ENCODE peak calls at places on chromosomes 7 and 10, in five cellular contexts. One of them, this sample, is unnamed.

GRCh38 chr10:106680061-106680460 is 484.4 kb downstream of the SORCS1 start:
- DNase-seq in AG04449: no peak
- DNase-seq in H7: no peak
- DNase-seq in neural progenitor cell: no peak
- DNase-seq in lower lobe of right lung: no peak
- DNase-seq in this sample: no peak

GRCh38 chr10:34280599-34281374 is 534.3 kb downstream of the PARD3 start:
- DNase-seq in AG04449: peak
- DNase-seq in lower lobe of right lung: no peak
- DNase-seq in H7: peak
- DNase-seq in neural progenitor cell: peak
- DNase-seq in this sample: peak

GRCh38 chr7:117012284-117013174 is 59.2 kb downstream of the ST7 start:
- DNase-seq in AG04449: no peak
- DNase-seq in lower lobe of right lung: no peak
- DNase-seq in neural progenitor cell: peak
- DNase-seq in H7: peak
- DNase-seq in this sample: peak

GRCh38 chr7:55075464-55075971 is 56.7 kb downstream of the EGFR start:
- DNase-seq in AG04449: no peak
- DNase-seq in neural progenitor cell: no peak
- DNase-seq in H7: no peak
- DNase-seq in lower lobe of right lung: no peak
- DNase-seq in this sample: no peak

GRCh38 chr7:84446991-84447480 is 252.4 kb upstream of the SEMA3A start:
- DNase-seq in lower lobe of right lung: no peak
- DNase-seq in AG04449: no peak
- DNase-seq in H7: no peak
- DNase-seq in neural progenitor cell: no peak
- DNase-seq in this sample: no peak

GRCh38 chr10:130962240-130963051 is 349.1 kb downstream of the TCERG1L start:
- DNase-seq in neural progenitor cell: no peak
- DNase-seq in H7: no peak
- DNase-seq in lower lobe of right lung: no peak
- DNase-seq in AG04449: no peak
- DNase-seq in this sample: no peak

GRCh38 chr10:15433850-15434537 is 62.9 kb upstream of the FAM171A1 start:
- DNase-seq in AG04449: no peak
- DNase-seq in neural progenitor cell: peak
- DNase-seq in lower lobe of right lung: no peak
- DNase-seq in H7: peak
- DNase-seq in this sample: no peak

GRCh38 chr7:34825221-34825620 is 167.2 kb downstream of the NPSR1 start:
- DNase-seq in AG04449: no peak
- DNase-seq in H7: no peak
- DNase-seq in neural progenitor cell: no peak
- DNase-seq in lower lobe of right lung: no peak
- DNase-seq in this sample: no peak

GRCh38 chr7:128443817-128444216 is 11.9 kb upstream of the HILPDA start:
- DNase-seq in neural progenitor cell: no peak
- DNase-seq in lower lobe of right lung: no peak
- DNase-seq in AG04449: no peak
- DNase-seq in H7: no peak
- DNase-seq in this sample: no peak

GRCh38 chr10:63261496-63261895 is 128.4 kb downstream of the NRBF2 start:
- DNase-seq in lower lobe of right lung: no peak
- DNase-seq in AG04449: no peak
- DNase-seq in neural progenitor cell: no peak
- DNase-seq in H7: no peak
- DNase-seq in this sample: no peak
- H3K4me3 ChIP-seq in lower lobe of right lung: no peak
- H3K4me3 ChIP-seq in AG04449: no peak
- H3K4me3 ChIP-seq in neural progenitor cell: no peak
- H3K4me3 ChIP-seq in H7: no peak
- H3K4me3 ChIP-seq in this sample: no peak

GRCh38 chr7:158803226-158803944 is 25.9 kb downstream of the ESYT2 start:
- DNase-seq in lower lobe of right lung: no peak
- DNase-seq in AG04449: no peak
- DNase-seq in H7: no peak
- DNase-seq in neural progenitor cell: no peak
- DNase-seq in this sample: no peak
- H3K4me3 ChIP-seq in lower lobe of right lung: no peak
- H3K4me3 ChIP-seq in AG04449: no peak
- H3K4me3 ChIP-seq in H7: no peak
- H3K4me3 ChIP-seq in neural progenitor cell: no peak
- H3K4me3 ChIP-seq in this sample: no peak

GRCh38 chr10:32331606-32332005 is 15.4 kb downstream of the EPC1 start:
- DNase-seq in AG04449: no peak
- DNase-seq in lower lobe of right lung: no peak
- DNase-seq in neural progenitor cell: no peak
- DNase-seq in H7: no peak
- DNase-seq in this sample: no peak
- H3K4me3 ChIP-seq in AG04449: no peak
- H3K4me3 ChIP-seq in lower lobe of right lung: no peak
- H3K4me3 ChIP-seq in neural progenitor cell: no peak
- H3K4me3 ChIP-seq in H7: no peak
- H3K4me3 ChIP-seq in this sample: no peak

GRCh38 chr7:12923971-12924370 is 236.5 kb downstream of the ARL4A start:
- DNase-seq in AG04449: no peak
- DNase-seq in lower lobe of right lung: no peak
- DNase-seq in H7: no peak
- DNase-seq in neural progenitor cell: no peak
- DNase-seq in this sample: peak
- H3K4me3 ChIP-seq in AG04449: no peak
- H3K4me3 ChIP-seq in lower lobe of right lung: no peak
- H3K4me3 ChIP-seq in H7: no peak
- H3K4me3 ChIP-seq in neural progenitor cell: no peak
- H3K4me3 ChIP-seq in this sample: no peak

GRCh38 chr7:118863961-118864360 is 639.5 kb downstream of the ANKRD7 start:
- DNase-seq in AG04449: no peak
- DNase-seq in lower lobe of right lung: no peak
- DNase-seq in H7: no peak
- DNase-seq in neural progenitor cell: no peak
- DNase-seq in this sample: no peak

GRCh38 chr7:118855290-118855689 is 630.8 kb downstream of the ANKRD7 start:
- DNase-seq in AG04449: no peak
- DNase-seq in lower lobe of right lung: no peak
- DNase-seq in neural progenitor cell: no peak
- DNase-seq in H7: no peak
- DNase-seq in this sample: no peak

GRCh38 chr7:118861581-118861980 is 637.1 kb downstream of the ANKRD7 start:
- DNase-seq in neural progenitor cell: no peak
- DNase-seq in AG04449: no peak
- DNase-seq in H7: no peak
- DNase-seq in lower lobe of right lung: no peak
- DNase-seq in this sample: no peak

GRCh38 chr7:118862733-118863132 is 638.2 kb downstream of the ANKRD7 start:
- DNase-seq in AG04449: no peak
- DNase-seq in H7: no peak
- DNase-seq in lower lobe of right lung: no peak
- DNase-seq in neural progenitor cell: no peak
- DNase-seq in this sample: no peak

DNA sequence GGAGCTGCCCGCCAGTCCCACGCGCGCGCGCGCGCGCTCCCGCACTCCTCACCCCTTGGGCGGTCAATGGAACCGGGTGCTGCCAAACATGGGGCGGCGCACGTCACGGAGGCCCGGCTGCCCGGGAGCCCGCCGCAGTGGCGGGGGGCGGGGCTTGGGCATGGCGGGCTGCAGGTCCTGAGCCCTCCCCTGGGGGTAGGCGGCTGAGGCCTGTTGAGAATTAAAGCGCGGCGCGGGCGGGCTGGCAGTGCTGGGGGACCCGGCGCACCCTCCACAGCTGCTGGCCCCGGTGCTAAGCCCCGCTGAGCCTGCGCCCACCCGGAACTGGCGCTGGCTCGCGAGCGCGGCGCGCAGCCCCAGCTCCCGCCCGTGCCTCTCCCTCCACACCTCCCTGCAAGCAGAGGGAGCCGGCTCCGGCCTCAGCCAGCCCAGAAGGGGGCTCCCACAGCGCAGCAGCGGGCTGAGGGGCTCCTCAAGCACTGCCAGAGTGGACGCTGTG is 634.2 kb downstream of the ANKRD7 start:
- DNase-seq in H7: no peak
- DNase-seq in AG04449: no peak
- DNase-seq in neural progenitor cell: no peak
- DNase-seq in lower lobe of right lung: peak
- DNase-seq in this sample: no peak
- H3K4me3 ChIP-seq in H7: peak
- H3K4me3 ChIP-seq in AG04449: no peak
- H3K4me3 ChIP-seq in neural progenitor cell: no peak
- H3K4me3 ChIP-seq in lower lobe of right lung: no peak
- H3K4me3 ChIP-seq in this sample: no peak

GRCh38 chr10:69571618-69572158 is 1.5 kb downstream of the NEUROG3 start:
- DNase-seq in H7: peak
- DNase-seq in lower lobe of right lung: no peak
- DNase-seq in neural progenitor cell: peak
- DNase-seq in AG04449: no peak
- DNase-seq in this sample: no peak
- H3K4me3 ChIP-seq in H7: peak
- H3K4me3 ChIP-seq in lower lobe of right lung: peak
- H3K4me3 ChIP-seq in neural progenitor cell: peak
- H3K4me3 ChIP-seq in AG04449: no peak
- H3K4me3 ChIP-seq in this sample: no peak

GRCh38 chr7:29562307-29562706 is 1.3 kb upstream of the PRR15 start:
- DNase-seq in lower lobe of right lung: no peak
- DNase-seq in AG04449: no peak
- DNase-seq in H7: no peak
- DNase-seq in neural progenitor cell: no peak
- DNase-seq in this sample: no peak
- H3K4me3 ChIP-seq in lower lobe of right lung: no peak
- H3K4me3 ChIP-seq in AG04449: no peak
- H3K4me3 ChIP-seq in H7: peak
- H3K4me3 ChIP-seq in neural progenitor cell: peak
- H3K4me3 ChIP-seq in this sample: peak

GRCh38 chr10:127890935-127891334 is 1.8 kb downstream of the CLRN3 start:
- DNase-seq in AG04449: no peak
- DNase-seq in H7: peak
- DNase-seq in neural progenitor cell: no peak
- DNase-seq in lower lobe of right lung: no peak
- DNase-seq in this sample: no peak
- H3K4me3 ChIP-seq in AG04449: no peak
- H3K4me3 ChIP-seq in H7: no peak
- H3K4me3 ChIP-seq in neural progenitor cell: no peak
- H3K4me3 ChIP-seq in lower lobe of right lung: no peak
- H3K4me3 ChIP-seq in this sample: no peak

This sample was measured in epithelial cell of proximal tubule.